ENCODE peak calls at places on chromosomes 5 and 9, in five cellular contexts. One of them, this sample, is unnamed.

GRCh38 chr5:130227699-130228098 is 323.4 kb downstream of the CHSY3 start:
- DNase-seq in HTR-8/SVneo: no peak
- DNase-seq in activated CD4-positive, alpha-beta T cell treated with anti-CD3 and anti-CD28 coated beads for 36 hours: no peak
- DNase-seq in gastrocnemius medialis: no peak
- DNase-seq in NCI-H2081: no peak
- DNase-seq in this sample: no peak

GRCh38 chr5:39192449-39193160 is 26.8 kb downstream of the FYB1 start:
- DNase-seq in HTR-8/SVneo: no peak
- DNase-seq in activated CD4-positive, alpha-beta T cell treated with anti-CD3 and anti-CD28 coated beads for 36 hours: no peak
- DNase-seq in gastrocnemius medialis: no peak
- DNase-seq in NCI-H2081: no peak
- DNase-seq in this sample: no peak

GRCh38 chr5:154287136-154287535 is 96.6 kb downstream of the GALNT10 start:
- DNase-seq in HTR-8/SVneo: peak; percentile 57
- DNase-seq in activated CD4-positive, alpha-beta T cell treated with anti-CD3 and anti-CD28 coated beads for 36 hours: no peak
- DNase-seq in gastrocnemius medialis: no peak
- DNase-seq in NCI-H2081: no peak
- DNase-seq in this sample: no peak

GRCh38 chr9:137370865-137371520 is 52.0 kb downstream of the EXD3 start:
- DNase-seq in HTR-8/SVneo: no peak
- DNase-seq in activated CD4-positive, alpha-beta T cell treated with anti-CD3 and anti-CD28 coated beads for 36 hours: peak; percentile 2
- DNase-seq in gastrocnemius medialis: no peak
- DNase-seq in NCI-H2081: no peak
- DNase-seq in this sample: no peak

GRCh38 chr9:94287877-94288513 is 28.9 kb downstream of the ZNF169 start:
- DNase-seq in HTR-8/SVneo: no peak
- DNase-seq in activated CD4-positive, alpha-beta T cell treated with anti-CD3 and anti-CD28 coated beads for 36 hours: no peak
- DNase-seq in gastrocnemius medialis: no peak
- DNase-seq in NCI-H2081: no peak
- DNase-seq in this sample: no peak

GRCh38 chr5:108753877-108754276 is 6.2 kb downstream of the FER start:
- DNase-seq in HTR-8/SVneo: peak; percentile 26
- DNase-seq in activated CD4-positive, alpha-beta T cell treated with anti-CD3 and anti-CD28 coated beads for 36 hours: peak; percentile 20
- DNase-seq in gastrocnemius medialis: no peak
- DNase-seq in NCI-H2081: no peak
- DNase-seq in this sample: no peak

GRCh38 chr9:133327834-133328484 is 8.0 kb downstream of the SURF6 start:
- DNase-seq in HTR-8/SVneo: no peak
- DNase-seq in activated CD4-positive, alpha-beta T cell treated with anti-CD3 and anti-CD28 coated beads for 36 hours: no peak
- DNase-seq in gastrocnemius medialis: no peak
- DNase-seq in NCI-H2081: no peak
- DNase-seq in this sample: peak; percentile 51

GRCh38 chr9:132832171-132832570 is 45.9 kb downstream of the AK8 start:
- DNase-seq in HTR-8/SVneo: no peak
- DNase-seq in activated CD4-positive, alpha-beta T cell treated with anti-CD3 and anti-CD28 coated beads for 36 hours: no peak
- DNase-seq in gastrocnemius medialis: no peak
- DNase-seq in NCI-H2081: no peak
- DNase-seq in this sample: no peak

GRCh38 chr5:81606150-81606549 is 144.7 kb downstream of the SSBP2 start:
- DNase-seq in HTR-8/SVneo: no peak
- DNase-seq in activated CD4-positive, alpha-beta T cell treated with anti-CD3 and anti-CD28 coated beads for 36 hours: no peak
- DNase-seq in gastrocnemius medialis: no peak
- DNase-seq in NCI-H2081: no peak
- DNase-seq in this sample: no peak

GRCh38 chr5:90803376-90803775 is 244.8 kb downstream of the ADGRV1 start:
- DNase-seq in HTR-8/SVneo: no peak
- DNase-seq in activated CD4-positive, alpha-beta T cell treated with anti-CD3 and anti-CD28 coated beads for 36 hours: no peak
- DNase-seq in gastrocnemius medialis: no peak
- DNase-seq in NCI-H2081: no peak
- DNase-seq in this sample: no peak

GRCh38 chr9:899440-900184 is 58.1 kb downstream of the DMRT1 start:
- DNase-seq in HTR-8/SVneo: no peak
- DNase-seq in activated CD4-positive, alpha-beta T cell treated with anti-CD3 and anti-CD28 coated beads for 36 hours: no peak
- DNase-seq in gastrocnemius medialis: no peak
- DNase-seq in NCI-H2081: no peak
- DNase-seq in this sample: no peak

GRCh38 chr5:74259572-74259971 is 381.0 kb downstream of the ENC1 start:
- DNase-seq in HTR-8/SVneo: no peak
- DNase-seq in activated CD4-positive, alpha-beta T cell treated with anti-CD3 and anti-CD28 coated beads for 36 hours: no peak
- DNase-seq in gastrocnemius medialis: no peak
- DNase-seq in NCI-H2081: no peak
- DNase-seq in this sample: no peak

GRCh38 chr5:44365351-44365750 is 23.9 kb downstream of the FGF10 start:
- DNase-seq in HTR-8/SVneo: no peak
- DNase-seq in activated CD4-positive, alpha-beta T cell treated with anti-CD3 and anti-CD28 coated beads for 36 hours: no peak
- DNase-seq in gastrocnemius medialis: no peak
- DNase-seq in NCI-H2081: no peak
- DNase-seq in this sample: no peak

GRCh38 chr9:73357607-73358006 is 205.9 kb downstream of the ANXA1 start:
- DNase-seq in HTR-8/SVneo: no peak
- DNase-seq in activated CD4-positive, alpha-beta T cell treated with anti-CD3 and anti-CD28 coated beads for 36 hours: no peak
- DNase-seq in gastrocnemius medialis: no peak
- DNase-seq in NCI-H2081: no peak
- DNase-seq in this sample: no peak